ENCODE peak calls at places on chromosome 4, in ten cellular contexts. One of them, this sample, is unnamed.

GRCh38 chr4:141713771-141714445 is 77.5 kb downstream of the IL15 start:
- DNase-seq in OCI-LY7: no peak
- DNase-seq in choroid plexus epithelial cell: peak; percentile 67
- DNase-seq in upper lobe of left lung: no peak
- DNase-seq in dorsolateral prefrontal cortex: no peak
- DNase-seq in endodermal cell: peak; percentile 63
- DNase-seq in fibroblast of lung: peak; percentile 85
- DNase-seq in lung: no peak
- DNase-seq in AG04450: no peak
- DNase-seq in AG09309: peak; percentile 11
- DNase-seq in this sample: peak; percentile 18

GRCh38 chr4:151905197-151905596 is 144.4 kb upstream of the GATB start:
- DNase-seq in OCI-LY7: no peak
- DNase-seq in choroid plexus epithelial cell: no peak
- DNase-seq in upper lobe of left lung: no peak
- DNase-seq in dorsolateral prefrontal cortex: no peak
- DNase-seq in endodermal cell: no peak
- DNase-seq in fibroblast of lung: no peak
- DNase-seq in lung: no peak
- DNase-seq in AG04450: no peak
- DNase-seq in AG09309: no peak
- DNase-seq in this sample: no peak

GRCh38 chr4:2937986-2938385 is 25.2 kb downstream of the NOP14 start:
- DNase-seq in OCI-LY7: no peak
- DNase-seq in choroid plexus epithelial cell: no peak
- DNase-seq in upper lobe of left lung: no peak
- DNase-seq in dorsolateral prefrontal cortex: no peak
- DNase-seq in endodermal cell: no peak
- DNase-seq in fibroblast of lung: no peak
- DNase-seq in lung: peak; percentile 26
- DNase-seq in AG04450: no peak
- DNase-seq in AG09309: no peak
- DNase-seq in this sample: no peak

GRCh38 chr4:26719954-26720552 is 136.2 kb downstream of the TBC1D19 start:
- DNase-seq in OCI-LY7: peak; percentile 49
- DNase-seq in choroid plexus epithelial cell: peak; percentile 69
- DNase-seq in upper lobe of left lung: no peak
- DNase-seq in dorsolateral prefrontal cortex: no peak
- DNase-seq in endodermal cell: no peak
- DNase-seq in fibroblast of lung: peak; percentile 29
- DNase-seq in lung: no peak
- DNase-seq in AG04450: no peak
- DNase-seq in AG09309: no peak
- DNase-seq in this sample: peak; percentile 63

GRCh38 chr4:186684889-186685309 is 38.8 kb downstream of the FAT1 start:
- DNase-seq in OCI-LY7: no peak
- DNase-seq in choroid plexus epithelial cell: no peak
- DNase-seq in upper lobe of left lung: no peak
- DNase-seq in dorsolateral prefrontal cortex: no peak
- DNase-seq in endodermal cell: peak; percentile 71
- DNase-seq in fibroblast of lung: peak; percentile 24
- DNase-seq in lung: no peak
- DNase-seq in AG04450: no peak
- DNase-seq in AG09309: no peak
- DNase-seq in this sample: no peak

GRCh38 chr4:7023486-7023885 is 19.7 kb upstream of the TADA2B start:
- DNase-seq in OCI-LY7: no peak
- DNase-seq in choroid plexus epithelial cell: no peak
- DNase-seq in upper lobe of left lung: no peak
- DNase-seq in dorsolateral prefrontal cortex: no peak
- DNase-seq in endodermal cell: no peak
- DNase-seq in fibroblast of lung: no peak
- DNase-seq in lung: no peak
- DNase-seq in AG04450: no peak
- DNase-seq in AG09309: no peak
- DNase-seq in this sample: no peak

GRCh38 chr4:144494280-144494679 is 151.7 kb upstream of the HHIP start:
- DNase-seq in OCI-LY7: no peak
- DNase-seq in choroid plexus epithelial cell: peak; percentile 48
- DNase-seq in upper lobe of left lung: no peak
- DNase-seq in dorsolateral prefrontal cortex: no peak
- DNase-seq in endodermal cell: no peak
- DNase-seq in fibroblast of lung: peak; percentile 6
- DNase-seq in lung: no peak
- DNase-seq in AG04450: no peak
- DNase-seq in AG09309: no peak
- DNase-seq in this sample: peak; percentile 8

GRCh38 chr4:1345905-1346780 is 865 bp upstream of the UVSSA start:
- DNase-seq in OCI-LY7: peak; percentile 71
- DNase-seq in choroid plexus epithelial cell: peak; percentile 66
- DNase-seq in upper lobe of left lung: peak; percentile 93
- DNase-seq in dorsolateral prefrontal cortex: no peak
- DNase-seq in endodermal cell: peak; percentile 88
- DNase-seq in fibroblast of lung: peak; percentile 54
- DNase-seq in lung: peak; percentile 51
- DNase-seq in AG04450: no peak
- DNase-seq in AG09309: no peak
- DNase-seq in this sample: peak; percentile 50

GRCh38 chr4:101200561-101200960 is 146.8 kb downstream of the PPP3CA start:
- DNase-seq in OCI-LY7: no peak
- DNase-seq in choroid plexus epithelial cell: peak; percentile 95
- DNase-seq in upper lobe of left lung: no peak
- DNase-seq in dorsolateral prefrontal cortex: no peak
- DNase-seq in endodermal cell: no peak
- DNase-seq in fibroblast of lung: peak; percentile 95
- DNase-seq in lung: no peak
- DNase-seq in AG04450: peak; percentile 78
- DNase-seq in AG09309: peak; percentile 79
- DNase-seq in this sample: peak; percentile 95

GRCh38 chr4:116015062-116015461 is 901.6 kb upstream of the NDST4 start:
- DNase-seq in OCI-LY7: peak; percentile 21
- DNase-seq in choroid plexus epithelial cell: no peak
- DNase-seq in upper lobe of left lung: no peak
- DNase-seq in dorsolateral prefrontal cortex: no peak
- DNase-seq in endodermal cell: no peak
- DNase-seq in fibroblast of lung: no peak
- DNase-seq in lung: no peak
- DNase-seq in AG04450: no peak
- DNase-seq in AG09309: no peak
- DNase-seq in this sample: no peak

GRCh38 chr4:7359302-7360063 is 75.2 kb downstream of the PSAPL1 start:
- DNase-seq in OCI-LY7: no peak
- DNase-seq in choroid plexus epithelial cell: no peak
- DNase-seq in upper lobe of left lung: no peak
- DNase-seq in dorsolateral prefrontal cortex: no peak
- DNase-seq in endodermal cell: no peak
- DNase-seq in fibroblast of lung: no peak
- DNase-seq in lung: peak; percentile 83
- DNase-seq in AG04450: no peak
- DNase-seq in AG09309: no peak
- DNase-seq in this sample: no peak

GRCh38 chr4:98573791-98574190 is 84.6 kb downstream of the TSPAN5 start:
- DNase-seq in OCI-LY7: no peak
- DNase-seq in choroid plexus epithelial cell: no peak
- DNase-seq in upper lobe of left lung: no peak
- DNase-seq in dorsolateral prefrontal cortex: no peak
- DNase-seq in endodermal cell: no peak
- DNase-seq in fibroblast of lung: no peak
- DNase-seq in lung: no peak
- DNase-seq in AG04450: no peak
- DNase-seq in AG09309: no peak
- DNase-seq in this sample: no peak

GRCh38 chr4:74451214-74451661 is 6.3 kb downstream of the AREG start:
- DNase-seq in OCI-LY7: no peak
- DNase-seq in choroid plexus epithelial cell: peak; percentile 79
- DNase-seq in upper lobe of left lung: no peak
- DNase-seq in dorsolateral prefrontal cortex: no peak
- DNase-seq in endodermal cell: no peak
- DNase-seq in fibroblast of lung: peak; percentile 70
- DNase-seq in lung: no peak
- DNase-seq in AG04450: no peak
- DNase-seq in AG09309: no peak
- DNase-seq in this sample: peak; percentile 69

GRCh38 chr4:38273369-38273768 is 313.2 kb downstream of the PTTG2 start:
- DNase-seq in OCI-LY7: no peak
- DNase-seq in choroid plexus epithelial cell: no peak
- DNase-seq in upper lobe of left lung: no peak
- DNase-seq in dorsolateral prefrontal cortex: no peak
- DNase-seq in endodermal cell: no peak
- DNase-seq in fibroblast of lung: no peak
- DNase-seq in lung: no peak
- DNase-seq in AG04450: no peak
- DNase-seq in AG09309: no peak
- DNase-seq in this sample: no peak

GRCh38 chr4:14771504-14772175 is 230.6 kb upstream of the CPEB2 start:
- DNase-seq in OCI-LY7: no peak
- DNase-seq in choroid plexus epithelial cell: no peak
- DNase-seq in upper lobe of left lung: no peak
- DNase-seq in dorsolateral prefrontal cortex: no peak
- DNase-seq in endodermal cell: no peak
- DNase-seq in fibroblast of lung: no peak
- DNase-seq in lung: no peak
- DNase-seq in AG04450: no peak
- DNase-seq in AG09309: no peak
- DNase-seq in this sample: no peak

GRCh38 chr4:1047106-1047975 is 35.9 kb downstream of the FGFRL1 start:
- DNase-seq in OCI-LY7: no peak
- DNase-seq in choroid plexus epithelial cell: peak; percentile 35
- DNase-seq in upper lobe of left lung: peak; percentile 85
- DNase-seq in dorsolateral prefrontal cortex: no peak
- DNase-seq in endodermal cell: peak; percentile 61
- DNase-seq in fibroblast of lung: no peak
- DNase-seq in lung: no peak
- DNase-seq in AG04450: no peak
- DNase-seq in AG09309: no peak
- DNase-seq in this sample: no peak

GRCh38 chr4:150038335-150039076 is 39.7 kb upstream of the DCLK2 start:
- DNase-seq in OCI-LY7: peak; percentile 52
- DNase-seq in choroid plexus epithelial cell: no peak
- DNase-seq in upper lobe of left lung: no peak
- DNase-seq in dorsolateral prefrontal cortex: no peak
- DNase-seq in endodermal cell: no peak
- DNase-seq in fibroblast of lung: no peak
- DNase-seq in lung: no peak
- DNase-seq in AG04450: no peak
- DNase-seq in AG09309: no peak
- DNase-seq in this sample: no peak

GRCh38 chr4:123622572-123622971 is 226.0 kb downstream of the SPRY1 start:
- DNase-seq in OCI-LY7: no peak
- DNase-seq in choroid plexus epithelial cell: no peak
- DNase-seq in upper lobe of left lung: no peak
- DNase-seq in dorsolateral prefrontal cortex: no peak
- DNase-seq in endodermal cell: no peak
- DNase-seq in fibroblast of lung: no peak
- DNase-seq in lung: no peak
- DNase-seq in AG04450: no peak
- DNase-seq in AG09309: no peak
- DNase-seq in this sample: no peak
- TF ChIP-seq CTCF in OCI-LY7: peak; percentile 16
- TF ChIP-seq CTCF in choroid plexus epithelial cell: no peak
- TF ChIP-seq CTCF in upper lobe of left lung: no peak
- TF ChIP-seq CTCF in dorsolateral prefrontal cortex: no peak
- TF ChIP-seq CTCF in endodermal cell: peak; percentile 48
- TF ChIP-seq CTCF in fibroblast of lung: no peak
- TF ChIP-seq CTCF in lung: no peak
- TF ChIP-seq CTCF in AG04450: no peak
- TF ChIP-seq CTCF in AG09309: no peak
- TF ChIP-seq CTCF in this sample: no peak

GRCh38 chr4:56112377-56112776 is 163.6 kb downstream of the CEP135 start:
- DNase-seq in OCI-LY7: no peak
- DNase-seq in choroid plexus epithelial cell: no peak
- DNase-seq in upper lobe of left lung: no peak
- DNase-seq in dorsolateral prefrontal cortex: no peak
- DNase-seq in endodermal cell: peak; percentile 59
- DNase-seq in fibroblast of lung: no peak
- DNase-seq in lung: no peak
- DNase-seq in AG04450: no peak
- DNase-seq in AG09309: no peak
- DNase-seq in this sample: no peak
- TF ChIP-seq CTCF in OCI-LY7: peak; percentile 33
- TF ChIP-seq CTCF in choroid plexus epithelial cell: peak; percentile 21
- TF ChIP-seq CTCF in upper lobe of left lung: no peak
- TF ChIP-seq CTCF in dorsolateral prefrontal cortex: no peak
- TF ChIP-seq CTCF in endodermal cell: peak; percentile 74
- TF ChIP-seq CTCF in fibroblast of lung: no peak
- TF ChIP-seq CTCF in lung: no peak
- TF ChIP-seq CTCF in AG04450: no peak
- TF ChIP-seq CTCF in AG09309: no peak
- TF ChIP-seq CTCF in this sample: peak; percentile 2

DNA sequence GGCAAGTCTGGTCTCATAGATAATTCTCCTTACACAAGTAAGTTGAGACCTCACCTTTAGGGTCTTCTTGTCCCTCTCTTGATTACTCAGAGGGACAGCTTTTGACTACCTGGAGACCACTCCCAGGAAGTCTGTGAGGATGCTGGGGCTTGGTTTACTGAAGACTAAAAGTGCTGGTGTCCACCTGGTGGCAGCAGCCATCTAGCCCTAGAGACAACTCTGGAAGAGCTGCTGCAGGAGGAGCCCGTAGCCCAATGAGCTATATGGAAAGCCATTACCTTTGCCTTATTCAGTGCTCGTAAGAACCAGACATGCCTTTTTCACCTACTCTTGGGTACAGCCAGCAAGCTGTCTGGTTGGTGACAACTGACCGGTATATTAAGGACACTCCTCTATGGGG is 7.3 kb downstream of the FGFBP2 start:
- DNase-seq in OCI-LY7: peak; percentile 15
- DNase-seq in choroid plexus epithelial cell: peak; percentile 54
- DNase-seq in upper lobe of left lung: no peak
- DNase-seq in dorsolateral prefrontal cortex: no peak
- DNase-seq in endodermal cell: no peak
- DNase-seq in fibroblast of lung: peak; percentile 13
- DNase-seq in lung: no peak
- DNase-seq in AG04450: no peak
- DNase-seq in AG09309: no peak
- DNase-seq in this sample: peak; percentile 24
- TF ChIP-seq CTCF in OCI-LY7: no peak
- TF ChIP-seq CTCF in choroid plexus epithelial cell: peak; percentile 74
- TF ChIP-seq CTCF in upper lobe of left lung: no peak
- TF ChIP-seq CTCF in dorsolateral prefrontal cortex: no peak
- TF ChIP-seq CTCF in endodermal cell: no peak
- TF ChIP-seq CTCF in fibroblast of lung: peak; percentile 18
- TF ChIP-seq CTCF in lung: no peak
- TF ChIP-seq CTCF in AG04450: peak; percentile 36
- TF ChIP-seq CTCF in AG09309: peak; percentile 45
- TF ChIP-seq CTCF in this sample: peak; percentile 44

DNA sequence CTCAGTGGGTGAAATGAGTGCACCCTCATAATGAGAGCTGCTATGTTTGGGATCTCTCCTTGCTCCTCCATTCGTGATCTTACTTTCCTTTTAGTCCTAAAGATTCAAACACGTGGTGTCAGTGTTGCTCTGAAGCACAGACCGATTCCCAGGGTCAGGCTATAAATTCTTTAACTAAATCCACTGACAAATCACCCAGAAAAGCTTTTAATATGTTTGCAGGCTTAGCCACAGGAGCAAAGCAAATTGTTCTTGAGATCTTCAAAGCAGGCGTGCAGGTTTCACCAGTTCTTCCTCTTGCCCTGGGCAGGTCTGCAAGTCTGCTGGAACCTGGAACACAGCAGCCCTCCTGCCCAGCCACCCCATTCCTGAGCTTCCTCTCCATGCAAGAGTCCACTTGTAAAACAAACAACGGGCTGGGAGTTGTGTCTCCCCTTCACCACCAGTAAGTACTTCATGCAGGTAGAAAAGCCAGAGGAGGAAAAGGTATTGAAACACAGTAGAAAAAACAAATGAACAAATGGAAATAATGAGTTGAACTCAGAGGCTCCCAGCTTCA is 70.1 kb upstream of the ENPP6 start:
- DNase-seq in OCI-LY7: peak; percentile 55
- DNase-seq in choroid plexus epithelial cell: peak; percentile 86
- DNase-seq in upper lobe of left lung: no peak
- DNase-seq in dorsolateral prefrontal cortex: no peak
- DNase-seq in endodermal cell: peak; percentile 67
- DNase-seq in fibroblast of lung: peak; percentile 22
- DNase-seq in lung: peak; percentile 81
- DNase-seq in AG04450: peak; percentile 21
- DNase-seq in AG09309: peak; percentile 23
- DNase-seq in this sample: peak; percentile 66
- TF ChIP-seq CTCF in OCI-LY7: peak; percentile 39
- TF ChIP-seq CTCF in choroid plexus epithelial cell: peak; percentile 57
- TF ChIP-seq CTCF in upper lobe of left lung: peak; percentile 9
- TF ChIP-seq CTCF in dorsolateral prefrontal cortex: peak; percentile 23
- TF ChIP-seq CTCF in endodermal cell: peak; percentile 20
- TF ChIP-seq CTCF in fibroblast of lung: peak; percentile 32
- TF ChIP-seq CTCF in lung: no peak
- TF ChIP-seq CTCF in AG04450: peak; percentile 43
- TF ChIP-seq CTCF in AG09309: peak; percentile 52
- TF ChIP-seq CTCF in this sample: no peak

This sample was measured in cardiac fibroblast.